ENCODE peak calls at places on chromosomes 4 and X, in ten cellular contexts. N is activated CD4-positive, alpha-beta T cell treated with anti-CD3 and anti-CD28 coated beads, Interleukin-2, amount 50 U/mL, for 4 hours; V is stimulated activated CD8-positive, alpha-beta memory T cell treated with anti-CD3 and anti-CD28 coated beads, Interleukin-7, amount 100 ng/mL, for 1 hour; I is RKO; S is Daoy; C is left cardiac atrium; M is Right ventricle myocardium superior; R is lower leg skin; L is tibial nerve; U is PC-9. F is an unnamed sample.

GRCh38 chr4:91936301-91936700 is 367.5 kb upstream of the GRID2 start:
- DNase-seq in N (no peak), V (no peak), I (no peak), S (no peak), C (no peak), M (no peak), R (no peak), L (no peak), U (no peak), F (no peak)

GRCh38 chrX:123171781-123172180 is 12.3 kb upstream of the GRIA3 start:
- DNase-seq in N (no peak), V (no peak), I (no peak), S (no peak), C (no peak), M (no peak), R (no peak), L (no peak), U (no peak), F (no peak)

GRCh38 chr4:187125062-187125461 is 401.4 kb upstream of the FAT1 start:
- DNase-seq in N (no peak), V (no peak), I (no peak), S (no peak), C (no peak), M (no peak), R (no peak), L (no peak), U (no peak), F (no peak)

GRCh38 chr4:139301821-139302611 is at the start of gene NDUFC1:
- DNase-seq in N (peak), V (peak), I (peak), S (peak), C (peak), M (peak), R (peak), L (peak), U (peak), F (peak)

GRCh38 chrX:25191403-25191802 is 175.6 kb upstream of the ARX start:
- DNase-seq in N (no peak), V (no peak), I (no peak), S (no peak), C (no peak), M (no peak), R (no peak), L (no peak), U (no peak), F (no peak)

GRCh38 chrX:39409246-39409917 is 608.1 kb downstream of the MID1IP1 start:
- DNase-seq in N (no peak), V (no peak), I (peak), S (peak), C (no peak), M (no peak), R (no peak), L (no peak), U (no peak), F (no peak)

GRCh38 chr4:88865466-88865865 is 167.8 kb upstream of the NAP1L5 start:
- DNase-seq in N (no peak), V (no peak), I (no peak), S (no peak), C (no peak), M (no peak), R (no peak), L (no peak), U (no peak), F (no peak)

GRCh38 chrX:40108959-40109287 is 11.2 kb upstream of the BCOR start:
- DNase-seq in N (peak), V (no peak), I (peak), S (peak), C (peak), M (peak), R (peak), L (peak), U (no peak), F (no peak)

GRCh38 chr4:98557497-98557896 is 100.9 kb downstream of the TSPAN5 start:
- DNase-seq in N (no peak), V (no peak), I (no peak), S (peak), C (no peak), M (no peak), R (no peak), L (no peak), U (no peak), F (no peak)

GRCh38 chr4:54230479-54231418 is 1.7 kb downstream of the PDGFRA start:
- DNase-seq in N (no peak), V (no peak), I (no peak), S (peak), C (peak), M (peak), R (peak), L (peak), U (no peak), F (no peak)